ENCODE peak calls at places on chromosomes 7 and 10, in six cellular contexts. D is Peyer's patch, F is lower lobe of right lung, U is uterus, A is kidney, G is WERI-Rb-1. N is an unnamed sample. For H3K9me3, the result is how much of the 10 kb centered on the place peaks cover.

GRCh38 chr7:142057101-142057500 is 54.4 kb upstream of the MGAM2 start:
- DNase-seq in D (no peak), F (no peak), U (no peak), A (no peak), G (no peak), N (no peak)

GRCh38 chr10:96740141-96740540 is 19.8 kb upstream of the PIK3AP1 start:
- DNase-seq in D (no peak), F (no peak), U (no peak), A (no peak), G (no peak), N (no peak)

GRCh38 chr10:62075414-62075813 is 173.9 kb downstream of the ARID5B start:
- DNase-seq in D (no peak), F (no peak), U (no peak), A (no peak), G (no peak), N (no peak)

GRCh38 chr7:123024989-123025758 is 29.7 kb upstream of the TAS2R16 start:
- DNase-seq in D (no peak), F (no peak), U (no peak), A (no peak), G (no peak), N (no peak)

GRCh38 chr7:108222236-108222892 is 92.2 kb upstream of the LAMB4 start:
- DNase-seq in D (no peak), F (no peak), U (no peak), A (no peak), G (peak), N (no peak)

GRCh38 chr7:10237306-10237705 is 736.4 kb upstream of the PHF14 start:
- DNase-seq in D (no peak), F (no peak), U (no peak), A (no peak), G (no peak), N (no peak)

GRCh38 chr7:50663396-50664102 is 98.3 kb upstream of the DDC start:
- DNase-seq in D (no peak), F (no peak), U (no peak), A (no peak), G (no peak), N (no peak)

GRCh38 chr10:7239312-7239985 is 171.4 kb downstream of the SFMBT2 start:
- DNase-seq in D (no peak), F (no peak), U (no peak), A (no peak), G (no peak), N (no peak)

GRCh38 chr10:29719281-29719675 is 84.5 kb upstream of the SVIL start:
- DNase-seq in D (no peak), F (no peak), U (no peak), A (no peak), G (no peak), N (no peak)

GRCh38 chr10:132879408-132880147 is 62.8 kb downstream of the CFAP46 start:
- DNase-seq in D (no peak), F (no peak), U (peak), A (peak), G (no peak), N (no peak)

GRCh38 chr7:24755541-24756416 is 1.5 kb downstream of the GSDME start:
- DNase-seq in D (no peak), F (no peak), U (no peak), A (no peak), G (no peak), N (no peak)

GRCh38 chr7:25965405-25966123 is 186.4 kb upstream of the NFE2L3 start:
- DNase-seq in D (no peak), F (no peak), U (no peak), A (no peak), G (no peak), N (no peak)

GRCh38 chr7:93884541-93884940 is 6.0 kb downstream of the TFPI2 start:
- DNase-seq in D (no peak), F (no peak), U (no peak), A (no peak), G (no peak), N (no peak)

GRCh38 chr7:2860627-2861133 is 16.6 kb upstream of the GNA12 start:
- DNase-seq in D (no peak), F (no peak), U (no peak), A (peak), G (no peak), N (peak)

GRCh38 chr10:119131512-119132240 is 27.8 kb downstream of the DENND10 start:
- DNase-seq in D (no peak), F (no peak), U (no peak), A (no peak), G (peak), N (no peak)

GRCh38 chr10:90417056-90417455 is 440.8 kb downstream of the HTR7 start:
- DNase-seq in D (no peak), F (no peak), U (no peak), A (no peak), G (no peak), N (no peak)

GRCh38 chr7:15836041-15836440 is 149.6 kb upstream of the MEOX2 start:
- DNase-seq in D (no peak), F (no peak), U (no peak), A (no peak), G (no peak), N (no peak)

GRCh38 chr7:132115758-132116157 is 460.5 kb downstream of the PLXNA4 start:
- DNase-seq in D (no peak), F (no peak), U (no peak), A (no peak), G (no peak), N (no peak)

GRCh38 chr7:41029072-41029492 is 673.8 kb downstream of the INHBA start:
- DNase-seq in D (no peak), F (no peak), U (no peak), A (no peak), G (no peak), N (no peak)

GRCh38 chr7:55571534-55572377 is 546 bp downstream of the VOPP1 start:
- DNase-seq in D (peak), F (peak), U (peak), A (peak), G (peak), N (peak)

GRCh38 chr10:97948822-97949221 is 81.6 kb downstream of the CRTAC1 start:
- DNase-seq in D (no peak), F (no peak), U (no peak), A (no peak), G (no peak), N (no peak)

GRCh38 chr7:4893929-4894475 is 10.5 kb upstream of the RADIL start:
- DNase-seq in D (no peak), F (no peak), U (no peak), A (no peak), G (no peak), N (no peak)

GRCh38 chr7:90661290-90662151 is 65.4 kb downstream of the CDK14 start:
- DNase-seq in D (no peak), F (no peak), U (no peak), A (no peak), G (peak), N (no peak)

GRCh38 chr10:47020491-47020890 is 109.3 kb downstream of the PTPN20 start:
- DNase-seq in D (peak), F (peak), U (no peak), A (no peak), G (no peak), N (no peak)

GRCh38 chr10:117775478-117775877 is 232.9 kb downstream of the EMX2 start:
- DNase-seq in D (no peak), F (no peak), U (no peak), A (no peak), G (no peak), N (no peak)

GRCh38 chr7:100053201-100053600 is 3.6 kb downstream of the ZSCAN21 start:
- DNase-seq in D (no peak), F (no peak), U (no peak), A (peak), G (peak), N (no peak)

GRCh38 chr10:114272696-114273095 is 33.6 kb downstream of the VWA2 start:
- DNase-seq in D (no peak), F (no peak), U (no peak), A (peak), G (no peak), N (no peak)

GRCh38 chr10:88933584-88933983 is 19.0 kb downstream of the ACTA2 start:
- DNase-seq in D (no peak), F (no peak), U (no peak), A (no peak), G (no peak), N (no peak)

GRCh38 chr10:88938938-88939337 is 13.6 kb downstream of the ACTA2 start:
- DNase-seq in D (no peak), F (no peak), U (no peak), A (no peak), G (no peak), N (no peak)

GRCh38 chr10:88941026-88941425 is 11.5 kb downstream of the ACTA2 start:
- DNase-seq in D (no peak), F (no peak), U (no peak), A (no peak), G (no peak), N (no peak)

GRCh38 chr10:88934900-88935672 is 17.5 kb downstream of the ACTA2 start:
- DNase-seq in D (peak), F (peak), U (peak), A (peak), G (peak), N (peak)

GRCh38 chr10:88938039-88938438 is 14.5 kb downstream of the ACTA2 start:
- DNase-seq in D (no peak), F (no peak), U (no peak), A (no peak), G (no peak), N (no peak)
- H3K27ac ChIP-seq in D (no peak), F (no peak), U (peak), A (no peak), G (no peak), N (no peak)

DNA sequence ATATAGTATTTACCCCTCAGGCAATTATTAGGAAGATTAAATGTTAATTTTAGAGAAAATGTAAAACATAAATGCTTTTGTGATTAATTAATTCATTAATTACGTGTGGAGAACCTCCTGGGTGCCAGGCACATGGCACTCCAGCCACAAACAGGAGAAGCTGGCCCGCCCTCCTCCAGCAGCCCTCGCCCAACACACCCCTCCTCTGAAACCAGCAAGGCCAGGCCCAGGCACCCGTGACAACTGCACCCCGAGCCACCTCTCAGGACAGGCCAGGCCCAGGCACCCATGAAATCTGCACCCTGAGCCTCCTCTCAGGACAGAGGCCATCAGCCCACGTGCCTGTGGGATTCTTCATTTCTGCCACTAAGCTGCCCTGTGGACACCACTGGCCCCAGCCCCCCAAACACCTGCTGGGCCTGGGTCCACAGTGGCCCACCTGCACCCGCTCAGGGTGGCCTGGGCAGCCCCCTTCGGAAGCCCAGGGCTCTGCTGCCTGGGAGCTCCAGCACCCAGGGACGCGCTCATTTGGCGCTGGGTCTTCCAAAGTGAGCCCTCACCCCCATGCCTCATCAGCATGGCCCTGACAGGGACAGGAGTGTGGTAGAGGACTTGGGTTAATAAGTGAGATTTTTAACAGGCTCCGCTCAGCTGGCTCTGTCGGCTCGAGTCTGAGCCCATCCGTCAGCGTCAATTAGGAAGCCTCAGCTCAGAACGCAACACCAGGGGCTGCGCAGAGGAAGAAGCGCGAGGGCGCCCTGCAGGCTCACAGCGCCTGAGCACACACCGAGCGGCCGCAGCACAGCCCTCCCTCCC is 482.1 kb downstream of the DNAJB6 start:
- DNase-seq in D (no peak), F (peak), U (no peak), A (peak), G (no peak), N (no peak)
- H3K9me3 ChIP-seq in D (under half), F (under half), U (under half), A (under half), G (under half), N (under half)

DNA sequence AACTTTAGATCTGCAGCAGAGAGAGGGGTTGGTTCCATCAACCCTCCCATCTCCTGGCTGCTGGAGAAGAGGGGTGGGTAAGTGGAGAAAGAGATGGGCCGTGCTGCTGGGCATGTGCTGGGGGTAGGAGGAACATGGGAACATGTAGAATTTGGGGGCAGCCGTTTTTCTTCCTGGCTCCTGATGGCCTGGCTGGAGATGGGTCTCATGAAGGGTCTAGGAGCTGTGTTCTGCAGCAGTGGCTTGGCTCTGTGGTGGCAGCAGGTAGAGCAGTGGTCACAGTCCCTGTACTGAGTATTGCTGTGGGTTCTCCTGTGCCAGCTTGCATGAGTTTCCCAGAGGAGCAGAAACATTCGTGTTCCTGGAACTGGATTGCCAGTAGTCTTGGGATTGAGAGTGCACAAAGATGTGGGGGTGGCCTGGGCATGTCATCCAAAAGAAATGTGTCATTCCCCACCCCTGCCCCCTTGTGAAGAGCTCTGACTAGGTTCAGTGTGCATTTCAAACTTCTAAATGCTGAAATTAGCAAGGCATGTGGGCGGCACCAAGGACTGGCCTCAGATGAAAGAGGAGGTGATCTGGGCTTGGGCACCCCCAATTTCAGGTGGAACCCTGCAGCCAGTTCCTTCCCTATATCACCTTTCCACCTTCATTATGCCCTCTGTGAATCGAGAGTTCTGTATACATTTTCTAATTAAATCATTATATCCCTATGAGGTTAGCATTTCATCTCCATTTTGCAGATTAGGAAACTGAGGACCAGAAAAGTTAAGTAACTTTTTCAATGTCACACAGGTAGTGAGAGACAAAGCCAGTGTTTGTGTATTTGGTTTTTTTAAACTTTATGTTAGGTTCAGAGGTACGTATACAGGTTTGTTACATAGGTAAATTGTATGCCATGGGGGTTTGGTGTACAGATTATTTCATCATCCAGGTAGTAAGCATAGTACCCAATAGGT is 2.1 kb downstream of the CHST3 start:
- DNase-seq in D (no peak), F (no peak), U (no peak), A (no peak), G (no peak), N (no peak)
- H3K27ac ChIP-seq in D (peak), F (peak), U (peak), A (peak), G (no peak), N (no peak)

DNA sequence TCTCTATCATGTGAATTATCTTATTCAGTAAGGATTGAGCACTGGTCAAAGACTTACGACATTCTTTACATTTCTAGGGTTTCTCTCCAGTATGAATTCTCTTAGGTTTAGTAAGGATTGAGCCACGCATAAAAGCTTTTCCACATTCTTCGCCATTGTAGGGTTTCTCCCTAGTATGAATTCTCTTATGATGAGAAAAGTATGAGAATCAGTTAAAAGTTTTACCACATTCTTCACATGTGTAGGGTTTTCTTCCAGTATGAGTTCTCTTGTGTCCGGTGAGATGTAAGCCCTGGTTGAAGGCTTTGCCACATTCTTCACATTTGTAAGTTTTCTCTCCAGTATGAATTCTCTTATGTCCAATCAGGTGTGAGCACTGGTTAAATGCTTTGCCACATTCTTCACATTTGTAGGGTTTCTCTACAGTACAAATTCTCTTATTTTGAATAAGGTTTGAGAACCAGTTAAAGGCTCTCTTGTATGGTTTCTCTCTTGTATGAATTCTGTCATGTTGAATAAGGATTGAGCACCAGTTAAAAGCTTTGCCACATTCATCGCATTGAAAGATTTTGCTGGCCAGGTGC is 445.9 kb downstream of the ZNF479 start:
- DNase-seq in D (no peak), F (no peak), U (no peak), A (no peak), G (no peak), N (no peak)
- H3K9me3 ChIP-seq in D (under half), F (half or more), U (under half), A (under half), G (under half), N (under half)

GRCh38 chr7:74544706-74545469 is 91.2 kb downstream of the GTF2IRD1 start:
- DNase-seq in D (peak), F (peak), U (no peak), A (no peak), G (peak), N (peak)

GRCh38 chr7:74542558-74543117 is 88.9 kb downstream of the GTF2IRD1 start:
- DNase-seq in D (no peak), F (no peak), U (no peak), A (no peak), G (no peak), N (no peak)
- H3K27ac ChIP-seq in D (no peak), F (no peak), U (no peak), A (no peak), G (no peak), N (no peak)

GRCh38 chr7:150343225-150343624 is 1.8 kb upstream of the RARRES2 start:
- DNase-seq in D (no peak), F (no peak), U (no peak), A (no peak), G (no peak), N (no peak)
- H3K9me3 ChIP-seq in D (under half), F (under half), U (under half), A (under half), G (under half), N (under half)

GRCh38 chr10:77533887-77534278 is 103.7 kb downstream of the KCNMA1 start:
- DNase-seq in D (no peak), F (no peak), U (no peak), A (no peak), G (no peak), N (no peak)

GRCh38 chr10:77530011-77530410 is 107.6 kb downstream of the KCNMA1 start:
- DNase-seq in D (no peak), F (no peak), U (no peak), A (no peak), G (no peak), N (no peak)

GRCh38 chr10:77533156-77533886 is 104.3 kb downstream of the KCNMA1 start:
- DNase-seq in D (no peak), F (no peak), U (no peak), A (no peak), G (no peak), N (no peak)

GRCh38 chr10:77531441-77532001 is 106.1 kb downstream of the KCNMA1 start:
- DNase-seq in D (no peak), F (peak), U (no peak), A (peak), G (peak), N (no peak)

GRCh38 chr10:77532068-77532467 is 105.5 kb downstream of the KCNMA1 start:
- DNase-seq in D (no peak), F (no peak), U (no peak), A (no peak), G (no peak), N (no peak)
- H3K27ac ChIP-seq in D (no peak), F (no peak), U (peak), A (peak), G (no peak), N (no peak)

GRCh38 chr7:30572212-30572839 is 22.4 kb upstream of the GARS1 start:
- DNase-seq in D (no peak), F (no peak), U (no peak), A (no peak), G (no peak), N (no peak)
- H3K9me3 ChIP-seq in D (under half), F (under half), U (under half), A (under half), G (under half), N (under half)

GRCh38 chr7:105037319-105037718 is 23.3 kb downstream of the KMT2E start:
- DNase-seq in D (no peak), F (no peak), U (no peak), A (no peak), G (no peak), N (no peak)
- H3K27ac ChIP-seq in D (no peak), F (no peak), U (no peak), A (no peak), G (no peak), N (no peak)

GRCh38 chr10:74825371-74826141 is 844 bp upstream of the KAT6B start:
- DNase-seq in D (no peak), F (no peak), U (no peak), A (no peak), G (peak), N (no peak)
- H3K9me3 ChIP-seq in D (under half), F (under half), U (under half), A (under half), G (under half), N (under half)

N was measured in pancreas.